ENCODE peak calls at places on chromosomes 6 and 20, in nine cellular contexts. F is GM18507; Z is Ammon's horn; X is PC-3; P is left cardiac atrium; C is fibroblast of pulmonary artery; R is substantia nigra; M is CD8-positive, alpha-beta memory T cell; L is effector memory CD8-positive, alpha-beta T cell. T is an unnamed sample.

GRCh38 chr6:36328600-36328999 is 8.1 kb downstream of the BNIP5 start:
- DNase-seq in F (no peak), Z (no peak), X (no peak), P (no peak), C (no peak), R (no peak), M (no peak), L (no peak), T (no peak)

GRCh38 chr20:48638546-48638945 is 189.3 kb downstream of the PREX1 start:
- DNase-seq in F (no peak), Z (no peak), X (peak), P (no peak), C (peak), R (no peak), M (no peak), L (no peak), T (no peak)

GRCh38 chr20:43969069-43969468 is 54.4 kb downstream of the TOX2 start:
- DNase-seq in F (no peak), Z (no peak), X (no peak), P (no peak), C (no peak), R (no peak), M (no peak), L (no peak), T (no peak)

GRCh38 chr20:6882911-6883310 is 115.4 kb downstream of the BMP2 start:
- DNase-seq in F (no peak), Z (no peak), X (peak), P (no peak), C (no peak), R (no peak), M (no peak), L (no peak), T (no peak)

GRCh38 chr6:61809004-61809595 is 476.9 kb downstream of the KHDRBS2 start:
- DNase-seq in F (no peak), Z (peak), X (peak), P (no peak), C (peak), R (no peak), M (no peak), L (no peak), T (peak)

GRCh38 chr6:10395946-10396577 is 18.8 kb downstream of the TFAP2A start:
- DNase-seq in F (no peak), Z (no peak), X (no peak), P (no peak), C (no peak), R (no peak), M (no peak), L (no peak), T (no peak)

GRCh38 chr6:11732036-11732545 is 46.5 kb downstream of the ADTRP start:
- DNase-seq in F (peak), Z (peak), X (no peak), P (peak), C (peak), R (peak), M (no peak), L (no peak), T (peak)

GRCh38 chr6:33604941-33605854 is 15.9 kb upstream of the ITPR3 start:
- DNase-seq in F (no peak), Z (no peak), X (no peak), P (no peak), C (no peak), R (no peak), M (no peak), L (no peak), T (no peak)

GRCh38 chr20:9186396-9186795 is 117.5 kb downstream of the PLCB4 start:
- DNase-seq in F (no peak), Z (no peak), X (no peak), P (no peak), C (no peak), R (no peak), M (no peak), L (no peak), T (no peak)

T was measured in KG1.